ENCODE peak calls at places on chromosomes 12 and 14, in eight cellular contexts. U is upper lobe of right lung, M is Peyer's patch, T is AG10803, H is AG09309, B is OCI-LY7, A is Panc1, P is epithelial cell of esophagus. W is an unnamed sample.

GRCh38 chr12:271165-271564 is 8.5 kb upstream of the SLC6A13 start:
- DNase-seq in U (no peak), M (no peak), T (no peak), H (no peak), B (no peak), A (no peak), P (no peak), W (no peak)

GRCh38 chr12:95608252-95609033 is 57.2 kb upstream of the USP44 start:
- DNase-seq in U (peak), M (peak), T (peak), H (peak), B (no peak), A (peak), P (peak), W (no peak)

GRCh38 chr14:44112774-44113460 is 394.2 kb downstream of the FSCB start:
- DNase-seq in U (no peak), M (no peak), T (no peak), H (no peak), B (no peak), A (no peak), P (peak), W (peak)

GRCh38 chr14:100383727-100384158 is 60.6 kb downstream of the SLC25A47 start:
- DNase-seq in U (peak), M (peak), T (peak), H (no peak), B (peak), A (no peak), P (peak), W (peak)

GRCh38 chr14:39107624-39108023 is 4.6 kb upstream of the SEC23A start:
- DNase-seq in U (no peak), M (no peak), T (peak), H (no peak), B (peak), A (no peak), P (peak), W (peak)

GRCh38 chr14:49408187-49408963 is 177.8 kb downstream of the RPS29 start:
- DNase-seq in U (no peak), M (no peak), T (no peak), H (no peak), B (no peak), A (no peak), P (no peak), W (no peak)

GRCh38 chr14:24818054-24818822 is 184.2 kb upstream of the GZMB start:
- DNase-seq in U (no peak), M (peak), T (no peak), H (no peak), B (no peak), A (no peak), P (no peak), W (no peak)

GRCh38 chr12:123427036-123427769 is 9.3 kb downstream of the RILPL2 start:
- DNase-seq in U (no peak), M (peak), T (no peak), H (no peak), B (peak), A (no peak), P (no peak), W (no peak)

GRCh38 chr14:37870947-37871346 is 275.5 kb downstream of the TTC6 start:
- DNase-seq in U (no peak), M (no peak), T (no peak), H (no peak), B (no peak), A (no peak), P (peak), W (no peak)

GRCh38 chr14:59695198-59695597 is 118.6 kb upstream of the CCDC175 start:
- DNase-seq in U (no peak), M (no peak), T (no peak), H (no peak), B (no peak), A (no peak), P (peak), W (no peak)

GRCh38 chr14:51883232-51883631 is 22.8 kb downstream of the GNG2 start:
- DNase-seq in U (no peak), M (no peak), T (no peak), H (no peak), B (no peak), A (no peak), P (no peak), W (peak)

GRCh38 chr12:116408489-116409217 is 131.2 kb upstream of the MED13L start:
- DNase-seq in U (no peak), M (no peak), T (no peak), H (no peak), B (no peak), A (no peak), P (no peak), W (no peak)

GRCh38 chr12:12376636-12377448 is 20.0 kb downstream of the BORCS5 start:
- DNase-seq in U (no peak), M (no peak), T (peak), H (peak), B (peak), A (peak), P (peak), W (peak)

GRCh38 chr14:76430475-76430980 is 54.6 kb downstream of the ESRRB start:
- DNase-seq in U (no peak), M (no peak), T (no peak), H (no peak), B (no peak), A (no peak), P (no peak), W (no peak)

GRCh38 chr14:87940894-87941293 is 52.1 kb downstream of the GALC start:
- DNase-seq in U (no peak), M (no peak), T (no peak), H (no peak), B (no peak), A (no peak), P (no peak), W (no peak)

GRCh38 chr12:52232916-52233461 is at the start of gene KRT7:
- DNase-seq in U (peak), M (no peak), T (no peak), H (no peak), B (no peak), A (no peak), P (peak), W (no peak)

GRCh38 chr12:52235001-52235760 is 2.1 kb downstream of the KRT7 start:
- DNase-seq in U (peak), M (no peak), T (peak), H (no peak), B (no peak), A (no peak), P (no peak), W (no peak)

GRCh38 chr12:52232233-52232915 is 669 bp upstream of the KRT7 start:
- DNase-seq in U (peak), M (no peak), T (peak), H (no peak), B (no peak), A (no peak), P (no peak), W (no peak)

GRCh38 chr12:52234226-52234810 is 1.3 kb downstream of the KRT7 start:
- DNase-seq in U (peak), M (no peak), T (no peak), H (no peak), B (no peak), A (no peak), P (no peak), W (no peak)

GRCh38 chr12:52233462-52234141 is 559 bp downstream of the KRT7 start:
- DNase-seq in U (peak), M (no peak), T (no peak), H (no peak), B (no peak), A (no peak), P (no peak), W (no peak)
- H3K4me3 ChIP-seq in U (peak), M (no peak), T (peak), H (no peak), B (no peak), A (no peak), P (peak), W (no peak)

DNA sequence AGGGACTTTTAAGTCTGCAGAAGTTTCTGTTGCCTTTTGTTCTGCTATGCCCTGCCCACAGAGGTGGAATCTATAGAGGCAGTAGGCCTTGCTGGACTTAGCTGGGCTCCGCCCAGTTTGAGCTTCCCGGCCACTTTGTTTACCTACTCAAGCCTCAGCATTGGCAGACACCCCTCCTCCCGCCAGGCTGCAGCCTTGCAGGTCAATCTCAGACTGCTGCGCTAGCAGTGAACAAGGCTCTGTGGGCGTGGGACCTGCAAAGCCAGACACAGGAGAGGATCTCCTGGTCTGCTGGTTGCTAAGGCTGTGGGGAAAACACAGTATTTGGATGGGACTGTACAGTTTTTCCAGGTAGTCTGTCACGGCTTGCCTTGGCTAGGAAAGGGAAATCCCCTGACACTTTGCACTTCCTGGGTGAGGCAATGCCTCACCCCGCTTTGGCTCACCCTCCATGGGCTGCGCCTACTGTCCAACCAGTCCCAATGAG is 43.7 kb downstream of the CCDC59 start:
- DNase-seq in U (peak), M (no peak), T (no peak), H (no peak), B (no peak), A (no peak), P (peak), W (no peak)
- H3K4me3 ChIP-seq in U (no peak), M (no peak), T (no peak), H (no peak), B (no peak), A (peak), P (no peak), W (no peak)

DNA sequence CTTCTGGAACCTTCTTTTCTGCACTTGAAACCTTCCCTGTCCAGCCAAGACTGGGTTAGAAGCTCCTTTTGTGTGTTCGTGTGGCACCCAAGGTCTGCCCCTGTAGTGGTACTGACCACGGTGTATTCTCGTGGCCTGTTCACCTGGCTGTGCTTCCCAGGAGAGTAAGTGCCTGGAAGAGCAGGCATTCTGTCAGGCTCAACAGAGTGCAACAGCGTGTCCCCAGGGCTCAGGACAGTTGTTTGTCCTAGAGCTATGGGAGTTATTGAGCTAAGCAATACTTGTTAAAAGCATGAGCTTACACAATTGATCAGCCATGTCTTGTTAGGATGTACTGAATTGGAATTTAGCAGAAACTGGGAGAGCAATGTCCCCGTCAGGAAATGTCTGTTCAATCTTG is 12.9 kb upstream of the SLC38A2 start:
- DNase-seq in U (no peak), M (no peak), T (no peak), H (no peak), B (no peak), A (no peak), P (no peak), W (no peak)
- H3K4me3 ChIP-seq in U (no peak), M (no peak), T (no peak), H (no peak), B (no peak), A (peak), P (no peak), W (no peak)

DNA sequence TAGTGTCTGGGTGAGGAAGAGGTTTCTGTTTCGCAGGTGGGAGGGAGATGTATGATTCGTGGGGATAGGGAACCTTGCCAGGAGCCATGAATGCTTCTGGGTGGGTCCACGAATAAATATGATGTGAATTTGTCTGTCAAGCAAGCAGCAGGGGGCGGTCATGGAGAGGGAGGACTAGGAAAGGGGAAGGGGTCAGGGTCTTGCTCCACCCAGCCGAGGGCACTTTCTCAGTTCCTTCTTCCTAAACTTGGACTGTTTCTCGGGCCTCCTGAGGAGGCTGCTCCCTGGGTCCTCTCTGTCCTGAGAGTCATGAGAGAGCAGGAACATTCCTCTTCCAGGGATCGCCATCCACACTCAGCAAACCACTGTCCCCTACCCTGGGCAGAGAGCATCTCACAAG is 72.4 kb downstream of the LGMN start:
- DNase-seq in U (peak), M (peak), T (no peak), H (no peak), B (no peak), A (no peak), P (no peak), W (no peak)
- H3K4me3 ChIP-seq in U (no peak), M (no peak), T (no peak), H (no peak), B (no peak), A (no peak), P (no peak), W (peak)

GRCh38 chr14:104863131-104863862 is 1.8 kb upstream of the CEP170B start:
- DNase-seq in U (no peak), M (no peak), T (no peak), H (no peak), B (no peak), A (no peak), P (no peak), W (no peak)
- H3K4me3 ChIP-seq in U (no peak), M (peak), T (no peak), H (no peak), B (no peak), A (no peak), P (peak), W (no peak)

W was measured in Karpas-422.